ENCODE peak calls at places on chromosomes 2 and 18, in seven cellular contexts. N, D, E, I, R, W and A are unnamed samples.

GRCh38 chr2:238910751-238911351 is 63.0 kb downstream of the TWIST2 start:
- DNase-seq in N (no peak), D (no peak), E (no peak), I (no peak), R (no peak), W (no peak), A (no peak)

GRCh38 chr2:23423062-23423872 is 38.3 kb downstream of the KLHL29 start:
- DNase-seq in N (no peak), D (no peak), E (no peak), I (peak), R (no peak), W (peak), A (no peak)

GRCh38 chr18:59765343-59765742 is 68.1 kb upstream of the CCBE1 start:
- DNase-seq in N (no peak), D (no peak), E (no peak), I (no peak), R (no peak), W (no peak), A (no peak)

GRCh38 chr2:8298783-8299182 is 383.1 kb upstream of the ID2 start:
- DNase-seq in N (no peak), D (no peak), E (no peak), I (no peak), R (no peak), W (no peak), A (peak)

GRCh38 chr2:237304763-237305514 is 109.0 kb downstream of the COL6A3 start:
- DNase-seq in N (peak), D (peak), E (no peak), I (no peak), R (no peak), W (no peak), A (no peak)

GRCh38 chr18:44589709-44590108 is 91.0 kb upstream of the SETBP1 start:
- DNase-seq in N (peak), D (no peak), E (no peak), I (no peak), R (no peak), W (no peak), A (peak)

GRCh38 chr2:190938761-190939335 is 58.2 kb downstream of the GLS start:
- DNase-seq in N (no peak), D (no peak), E (no peak), I (no peak), R (no peak), W (no peak), A (no peak)

GRCh38 chr2:182666674-182667320 is 49.3 kb upstream of the DNAJC10 start:
- DNase-seq in N (peak), D (peak), E (no peak), I (peak), R (peak), W (peak), A (peak)

GRCh38 chr2:209334188-209335017 is 89.4 kb upstream of the MAP2 start:
- DNase-seq in N (peak), D (peak), E (no peak), I (peak), R (peak), W (peak), A (peak)
- TF ChIP-seq CTCF in N (peak), D (peak), E (peak), I (peak), R (peak), W (peak), A (peak)

DNA sequence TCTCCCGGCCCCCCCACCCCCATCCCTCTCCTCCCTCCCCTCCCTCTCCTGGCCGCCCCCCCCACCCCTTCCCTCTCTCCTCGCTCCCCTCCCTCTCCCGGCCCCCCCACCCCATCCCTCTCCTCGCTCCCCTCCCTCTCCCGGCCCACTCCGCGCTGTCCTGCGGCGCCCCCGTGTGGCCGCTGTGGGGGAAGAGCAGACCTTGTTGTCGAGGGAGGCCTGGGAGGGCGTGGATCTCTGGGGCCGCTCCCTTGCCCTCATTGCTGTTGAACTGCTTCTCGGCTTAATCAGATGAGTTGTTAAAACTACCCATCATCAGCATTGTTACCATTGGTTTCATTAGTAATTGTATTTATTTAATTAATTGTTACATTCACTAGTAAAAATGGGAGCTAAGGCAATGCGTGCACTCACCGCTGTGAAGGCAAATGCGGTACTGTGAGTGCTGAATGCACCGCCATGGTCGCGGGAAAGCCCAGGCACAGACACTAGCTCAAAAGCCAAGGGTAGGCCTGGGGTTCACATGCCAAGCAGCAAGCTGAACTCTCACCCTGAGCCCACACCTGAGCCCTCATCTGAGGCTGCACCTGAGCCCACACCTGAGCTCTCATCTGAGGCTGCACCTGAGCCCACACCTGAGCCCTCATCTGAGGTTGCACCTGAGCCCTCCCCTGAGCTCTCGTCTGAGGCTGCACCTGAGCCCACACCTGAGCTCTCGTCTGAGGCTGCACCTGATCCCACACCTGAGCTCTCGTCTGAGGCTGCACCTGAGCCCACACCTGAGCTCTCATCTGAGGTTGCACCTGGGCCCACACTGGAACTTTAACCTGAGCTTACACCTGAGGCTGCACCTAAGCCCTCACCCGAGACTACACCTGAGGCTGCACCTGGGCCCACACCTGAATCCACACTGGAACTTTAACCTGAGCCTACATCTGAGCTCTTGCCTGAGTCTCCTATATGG is 8.8 kb downstream of the RTP5 start:
- DNase-seq in N (peak), D (no peak), E (no peak), I (peak), R (peak), W (peak), A (peak)
- H2AFZ ChIP-seq in N (no peak), D (no peak), E (no peak), I (no peak), R (no peak), W (no peak), A (no peak)

GRCh38 chr2:39411186-39411944 is 25.7 kb downstream of the MAP4K3 start:
- DNase-seq in N (peak), D (peak), E (no peak), I (no peak), R (no peak), W (no peak), A (peak)

GRCh38 chr2:39409697-39410389 is 27.2 kb downstream of the MAP4K3 start:
- DNase-seq in N (peak), D (no peak), E (no peak), I (no peak), R (no peak), W (no peak), A (no peak)

GRCh38 chr2:39405364-39405763 is 31.7 kb downstream of the MAP4K3 start:
- DNase-seq in N (no peak), D (no peak), E (no peak), I (no peak), R (no peak), W (no peak), A (no peak)

GRCh38 chr2:39408351-39409136 is 28.5 kb downstream of the MAP4K3 start:
- DNase-seq in N (no peak), D (no peak), E (peak), I (no peak), R (no peak), W (no peak), A (no peak)

DNA sequence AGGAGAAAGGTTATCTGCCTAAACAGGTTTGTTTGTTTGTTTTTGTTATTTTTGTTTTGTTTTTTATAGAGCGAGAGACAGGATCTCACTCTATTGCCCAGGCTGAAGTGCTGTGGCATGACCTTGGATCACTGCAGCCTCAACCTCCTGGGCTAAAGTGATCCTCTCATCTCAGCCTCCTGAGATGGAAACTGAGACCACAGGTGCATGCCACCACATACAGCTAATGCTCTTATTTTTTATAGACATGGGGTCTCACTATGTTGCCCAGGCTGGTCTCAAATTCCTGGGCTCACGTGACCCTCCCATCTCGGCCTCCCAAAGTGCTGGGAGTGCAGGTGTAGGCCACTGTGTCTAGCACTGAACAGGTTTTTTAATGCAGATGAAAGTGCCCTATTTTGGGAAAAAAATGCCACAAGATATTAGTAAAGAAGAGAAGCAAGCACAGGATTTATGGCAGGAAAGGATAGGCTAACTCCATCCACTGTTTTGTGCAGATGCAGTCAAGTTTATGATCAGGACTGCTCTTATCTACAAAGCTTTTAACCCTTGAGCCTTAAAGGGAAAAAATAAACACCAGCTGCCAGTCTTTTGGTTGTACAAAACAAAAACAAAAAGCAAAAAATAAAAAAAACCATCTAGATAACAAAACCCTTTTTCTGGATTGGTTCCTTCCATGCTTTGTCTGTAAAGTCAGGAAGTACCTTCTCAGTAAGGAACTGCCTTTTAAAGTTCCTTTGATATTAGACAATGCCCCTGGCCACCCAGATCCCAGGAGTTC is 29.4 kb downstream of the MAP4K3 start:
- DNase-seq in N (no peak), D (no peak), E (no peak), I (no peak), R (no peak), W (no peak), A (no peak)
- TF ChIP-seq CTCF in N (no peak), D (no peak), E (no peak), I (no peak), R (no peak), W (no peak), A (no peak)

GRCh38 chr2:1607971-1608688 is 136.2 kb downstream of the PXDN start:
- DNase-seq in N (peak), D (no peak), E (no peak), I (no peak), R (no peak), W (no peak), A (no peak)
- H2AFZ ChIP-seq in N (no peak), D (no peak), E (no peak), I (no peak), R (no peak), W (no peak), A (no peak)

GRCh38 chr2:36354816-36355156 is 792 bp upstream of the CRIM1 start:
- DNase-seq in N (no peak), D (no peak), E (no peak), I (no peak), R (no peak), W (no peak), A (no peak)

GRCh38 chr2:36355157-36355889 is at the start of gene CRIM1:
- DNase-seq in N (peak), D (peak), E (no peak), I (peak), R (peak), W (peak), A (peak)

GRCh38 chr2:36351291-36352023 is 4.1 kb upstream of the CRIM1 start:
- DNase-seq in N (no peak), D (no peak), E (no peak), I (no peak), R (no peak), W (no peak), A (no peak)

GRCh38 chr2:36352024-36352398 is 3.6 kb upstream of the CRIM1 start:
- DNase-seq in N (peak), D (peak), E (peak), I (peak), R (peak), W (peak), A (peak)

DNA sequence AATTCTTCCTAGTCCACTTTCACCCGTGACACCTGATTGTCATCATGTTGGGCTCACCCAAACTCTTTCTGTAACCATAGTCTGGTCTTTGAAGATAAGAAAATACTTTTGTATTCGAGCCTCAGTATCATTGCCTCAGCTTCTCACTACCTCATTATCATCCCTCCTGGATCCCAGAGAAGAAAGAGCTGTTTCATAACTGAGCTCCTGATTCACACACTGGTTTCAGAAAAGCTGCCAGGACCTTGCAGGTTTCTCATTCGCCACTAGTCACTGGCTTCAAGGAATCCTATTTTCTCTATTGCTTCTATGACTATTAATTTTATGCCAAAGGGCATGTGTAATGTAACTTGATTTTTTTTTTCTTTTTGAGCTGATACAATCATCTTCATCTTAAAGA is 2.9 kb upstream of the CRIM1 start:
- DNase-seq in N (peak), D (no peak), E (no peak), I (no peak), R (no peak), W (no peak), A (no peak)
- TF ChIP-seq CTCF in N (no peak), D (no peak), E (no peak), I (peak), R (no peak), W (no peak), A (no peak)

GRCh38 chr18:57983472-57983871 is 60.6 kb upstream of the NEDD4L start:
- DNase-seq in N (no peak), D (no peak), E (no peak), I (no peak), R (no peak), W (no peak), A (no peak)

GRCh38 chr18:57981629-57982028 is 62.4 kb upstream of the NEDD4L start:
- DNase-seq in N (no peak), D (no peak), E (no peak), I (no peak), R (no peak), W (no peak), A (no peak)

GRCh38 chr18:57980573-57981348 is 63.3 kb upstream of the NEDD4L start:
- DNase-seq in N (no peak), D (no peak), E (no peak), I (no peak), R (peak), W (no peak), A (peak)

GRCh38 chr18:57983965-57984364 is 60.1 kb upstream of the NEDD4L start:
- DNase-seq in N (no peak), D (no peak), E (no peak), I (no peak), R (no peak), W (no peak), A (no peak)

GRCh38 chr18:57982372-57983021 is 61.5 kb upstream of the NEDD4L start:
- DNase-seq in N (no peak), D (no peak), E (no peak), I (no peak), R (no peak), W (peak), A (no peak)
- H2AFZ ChIP-seq in N (no peak), D (no peak), E (no peak), I (no peak), R (peak), W (peak), A (no peak)

DNA sequence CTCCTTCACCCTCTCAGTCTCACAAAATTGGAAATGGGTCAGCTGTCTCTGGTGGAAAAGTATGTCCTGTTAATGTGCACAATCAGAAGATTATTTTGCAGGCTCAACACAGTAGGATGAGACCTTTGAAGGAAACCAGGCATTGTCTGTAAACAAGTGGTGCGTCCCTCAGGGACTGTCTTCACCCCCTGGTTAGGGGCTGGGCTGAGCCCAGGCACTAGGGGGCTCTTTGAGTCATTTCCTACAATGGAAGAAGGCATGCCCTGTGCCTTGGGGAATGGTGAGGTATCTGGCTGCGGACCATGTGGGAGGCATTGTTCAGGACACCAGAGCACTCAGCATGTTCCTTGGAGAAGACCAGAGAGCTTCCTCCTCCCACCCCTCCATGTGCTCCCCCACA is 26.8 kb downstream of the PKDCC start:
- DNase-seq in N (no peak), D (no peak), E (no peak), I (no peak), R (peak), W (no peak), A (no peak)
- TF ChIP-seq CTCF in N (no peak), D (peak), E (no peak), I (peak), R (peak), W (peak), A (no peak)

GRCh38 chr2:230895536-230896345 is 29.3 kb downstream of the GPR55 start:
- DNase-seq in N (no peak), D (no peak), E (no peak), I (no peak), R (no peak), W (no peak), A (peak)
- H2AFZ ChIP-seq in N (no peak), D (no peak), E (no peak), I (no peak), R (no peak), W (no peak), A (no peak)

DNA sequence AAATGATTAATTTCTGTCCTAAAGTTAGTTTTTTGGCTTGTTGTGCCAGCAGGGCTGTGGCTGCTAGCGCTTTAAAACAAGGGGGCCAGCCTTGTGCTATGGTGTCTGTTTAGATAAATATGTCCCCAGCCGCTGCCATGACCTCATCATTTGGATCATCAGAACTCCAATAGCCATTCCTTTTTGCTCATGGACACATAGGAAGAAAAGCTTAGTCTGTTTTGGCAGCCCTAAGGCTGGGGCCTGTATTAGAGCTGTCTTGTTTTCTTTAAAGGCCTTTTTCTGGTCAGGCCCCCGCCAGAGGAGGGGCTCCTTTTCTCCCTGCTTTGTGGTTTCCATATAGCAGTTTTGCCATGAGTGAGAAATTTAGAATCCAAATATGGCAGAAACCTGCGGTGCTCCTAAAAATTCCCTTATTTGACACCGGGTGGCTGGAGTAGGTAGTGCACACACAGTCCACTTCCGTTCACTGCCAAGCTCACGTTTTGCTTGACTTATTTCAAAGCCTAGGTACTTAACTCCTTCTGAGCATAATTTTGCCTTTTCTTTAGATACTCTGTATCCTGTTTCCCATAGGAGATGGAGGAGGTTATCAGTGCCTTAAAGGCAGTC is 60.4 kb upstream of the SLC35G4 start:
- DNase-seq in N (no peak), D (no peak), E (no peak), I (no peak), R (no peak), W (no peak), A (no peak)
- TF ChIP-seq CTCF in N (peak), D (peak), E (no peak), I (no peak), R (peak), W (no peak), A (no peak)

GRCh38 chr2:86706935-86707334 is 13.2 kb upstream of the RMND5A start:
- DNase-seq in N (no peak), D (no peak), E (no peak), I (no peak), R (no peak), W (no peak), A (no peak)

GRCh38 chr2:86706220-86706619 is 13.9 kb upstream of the RMND5A start:
- DNase-seq in N (no peak), D (no peak), E (no peak), I (no peak), R (no peak), W (no peak), A (no peak)

GRCh38 chr2:86700705-86701104 is 19.4 kb upstream of the RMND5A start:
- DNase-seq in N (peak), D (no peak), E (no peak), I (no peak), R (no peak), W (no peak), A (no peak)

GRCh38 chr2:86703704-86704370 is 16.3 kb upstream of the RMND5A start:
- DNase-seq in N (peak), D (peak), E (no peak), I (no peak), R (no peak), W (no peak), A (peak)

GRCh38 chr2:86704482-86704971 is 15.6 kb upstream of the RMND5A start:
- DNase-seq in N (peak), D (peak), E (no peak), I (no peak), R (no peak), W (no peak), A (peak)
- H2AFZ ChIP-seq in N (no peak), D (peak), E (no peak), I (no peak), R (peak), W (no peak), A (no peak)